ENCODE peak calls at places on chromosomes 5 and 9, in five cellular contexts. H, G, B, O and Q are unnamed samples.

GRCh38 chr9:3894764-3895163 is 369.0 kb upstream of the RFX3 start:
- DNase-seq in H (peak), G (peak), O (no peak), B (no peak), Q (no peak)

GRCh38 chr5:179912951-179913350 is 5.3 kb upstream of the TBC1D9B start:
- DNase-seq in O (no peak), G (no peak), H (no peak), B (no peak), Q (no peak)

GRCh38 chr5:105213078-105213477 is 1650.5 kb upstream of the NUDT12 start:
- DNase-seq in B (no peak), H (no peak), G (no peak), O (no peak), Q (no peak)

GRCh38 chr5:35205186-35205585 is 25.1 kb downstream of the PRLR start:
- DNase-seq in O (no peak), G (no peak), B (no peak), H (no peak), Q (no peak)

GRCh38 chr5:119315516-119315949 is 40.3 kb upstream of the TNFAIP8 start:
- DNase-seq in B (peak), H (no peak), G (peak), O (peak), Q (no peak)

GRCh38 chr5:1644810-1645571 is 121.2 kb upstream of the LPCAT1 start:
- DNase-seq in B (peak), H (peak), O (peak), G (peak), Q (peak)

GRCh38 chr9:128619127-128619526 is 37.5 kb downstream of the DYNC2I2 start:
- DNase-seq in O (no peak), G (no peak), H (no peak), B (no peak), Q (no peak)

GRCh38 chr9:91151014-91151740 is 210.5 kb downstream of the AUH start:
- DNase-seq in O (no peak), B (no peak), H (peak), G (peak), Q (no peak)

GRCh38 chr5:53369681-53370080 is 110.7 kb upstream of the FST start:
- DNase-seq in B (no peak), G (no peak), O (no peak), H (no peak), Q (no peak)

GRCh38 chr9:33446507-33447403 is 638 bp downstream of the AQP3 start:
- DNase-seq in O (peak), H (peak), B (no peak), G (peak), Q (peak)

GRCh38 chr9:131178382-131178781 is 53.0 kb downstream of the NUP214 start:
- DNase-seq in H (peak), B (no peak), G (peak), O (peak), Q (peak)

GRCh38 chr5:141941307-141941706 is 16.7 kb downstream of the PCDH12 start:
- DNase-seq in B (no peak), H (peak), O (no peak), G (no peak), Q (no peak)

GRCh38 chr9:113564804-113565237 is 101.3 kb downstream of the RGS3 start:
- DNase-seq in O (no peak), B (no peak), H (peak), G (peak), Q (peak)

GRCh38 chr9:99109522-99109921 is 4.6 kb downstream of the TGFBR1 start:
- DNase-seq in G (peak), O (no peak), B (no peak), H (no peak), Q (no peak)

GRCh38 chr5:65801332-65801731 is 79.3 kb downstream of the NLN start:
- DNase-seq in H (peak), B (no peak), G (peak), O (no peak), Q (peak)

GRCh38 chr9:129404621-129405020 is 216.3 kb downstream of the C9orf50 start:
- DNase-seq in O (no peak), H (no peak), G (no peak), B (no peak), Q (no peak)

GRCh38 chr5:109485030-109485429 is 75.3 kb upstream of the PJA2 start:
- DNase-seq in B (peak), O (no peak), H (no peak), G (peak), Q (peak)

GRCh38 chr9:134338394-134339182 is 12.3 kb downstream of the RXRA start:
- DNase-seq in G (no peak), H (no peak), B (no peak), O (no peak), Q (no peak)

GRCh38 chr9:70108181-70108580 is 64.5 kb downstream of the MAMDC2 start:
- DNase-seq in O (no peak), H (no peak), B (no peak), G (peak), Q (no peak)

GRCh38 chr5:53481887-53482716 is 1.7 kb downstream of the FST start:
- DNase-seq in H (peak), G (peak), O (no peak), B (no peak), Q (peak)

GRCh38 chr5:117732264-117732663 is 1157.6 kb upstream of the SEMA6A start:
- DNase-seq in O (no peak), G (no peak), H (no peak), B (no peak), Q (no peak)

GRCh38 chr5:52943808-52944207 is 45.3 kb upstream of the ITGA2 start:
- DNase-seq in H (no peak), O (no peak), G (no peak), B (no peak), Q (no peak)

GRCh38 chr5:8997542-8998070 is 548.3 kb downstream of the SEMA5A start:
- DNase-seq in O (no peak), H (no peak), G (no peak), B (no peak), Q (no peak)

GRCh38 chr9:106745457-106745856 is 117.5 kb upstream of the ZNF462 start:
- DNase-seq in G (peak), B (no peak), H (peak), O (no peak), Q (no peak)

GRCh38 chr9:4979224-4979623 is 5.8 kb upstream of the JAK2 start:
- DNase-seq in B (no peak), G (peak), O (no peak), H (peak), Q (no peak)

GRCh38 chr5:149537374-149537959 is 13.8 kb downstream of the CSNK1A1 start:
- DNase-seq in B (no peak), O (no peak), H (no peak), G (no peak), Q (no peak)

GRCh38 chr9:104817437-104817836 is 53.5 kb downstream of the NIPSNAP3B start:
- DNase-seq in G (no peak), B (no peak), H (no peak), O (no peak), Q (no peak)